ENCODE peak calls at places on chromosome 3, in five cellular contexts. Q, M, U, R and W are unnamed samples.

GRCh38 chr3:144687862-144688261 is 716.2 kb downstream of the DIPK2A start:
- DNase-seq in M (no peak), R (no peak), Q (peak; percentile 18), U (no peak), W (no peak)

GRCh38 chr3:17632401-17633100 is 109.9 kb downstream of the TBC1D5 start:
- DNase-seq in M (no peak), U (no peak), R (no peak), Q (peak; percentile 69), W (no peak)

GRCh38 chr3:196202516-196202970 is 8.7 kb downstream of the ZDHHC19 start:
- DNase-seq in R (peak; percentile 66), M (no peak), U (no peak), Q (no peak), W (no peak)

GRCh38 chr3:29280675-29281264 is at the start of gene RBMS3:
- DNase-seq in M (no peak), U (no peak), Q (peak; percentile 94), R (peak; percentile 85), W (peak; percentile 28)

GRCh38 chr3:155218470-155218869 is 75.0 kb downstream of the STRIT1 start:
- DNase-seq in M (no peak), R (no peak), U (no peak), Q (no peak), W (no peak)

GRCh38 chr3:36258381-36258780 is 121.9 kb upstream of the STAC start:
- DNase-seq in M (no peak), U (no peak), Q (no peak), R (no peak), W (no peak)

GRCh38 chr3:18111702-18112311 is 313.3 kb downstream of the SATB1 start:
- DNase-seq in U (no peak), R (no peak), Q (no peak), M (no peak), W (no peak)

GRCh38 chr3:64892664-64893309 is 205.0 kb upstream of the ADAMTS9 start:
- DNase-seq in Q (no peak), M (no peak), R (no peak), U (no peak), W (no peak)

GRCh38 chr3:50525987-50526386 is 22.6 kb upstream of the CACNA2D2 start:
- DNase-seq in Q (peak; percentile 19), R (no peak), M (peak; percentile 55), U (peak; percentile 31), W (peak; percentile 92)

GRCh38 chr3:57972421-57973111 is 35.7 kb upstream of the FLNB start:
- DNase-seq in Q (peak; percentile 73), U (no peak), R (no peak), M (no peak), W (no peak)

GRCh38 chr3:61277411-61277810 is 26.2 kb upstream of the FHIT start:
- DNase-seq in M (no peak), R (no peak), U (no peak), Q (no peak), W (no peak)

GRCh38 chr3:46564190-46565112 is 1.7 kb downstream of the LRRC2 start:
- DNase-seq in U (no peak), R (no peak), M (no peak), Q (no peak), W (no peak)

GRCh38 chr3:102176393-102176792 is 258.4 kb upstream of the ZPLD1 start:
- DNase-seq in M (no peak), U (no peak), Q (no peak), R (no peak), W (no peak)

GRCh38 chr3:127707777-127708438 is 35.2 kb downstream of the ABTB1 start:
- DNase-seq in M (no peak), U (no peak), R (no peak), Q (no peak), W (no peak)

GRCh38 chr3:127970966-127971592 is 56.0 kb downstream of the KBTBD12 start:
- DNase-seq in M (no peak), Q (peak; percentile 63), R (no peak), U (no peak), W (no peak)

GRCh38 chr3:16079519-16079918 is 95.0 kb upstream of the GALNT15 start:
- DNase-seq in Q (no peak), R (no peak), M (no peak), U (no peak), W (no peak)

GRCh38 chr3:17891139-17891850 is 148.9 kb upstream of the TBC1D5 start:
- DNase-seq in R (no peak), U (no peak), Q (no peak), M (no peak), W (no peak)

GRCh38 chr3:175002732-175003143 is 143.6 kb downstream of the NAALADL2 start:
- DNase-seq in Q (no peak), U (no peak), R (no peak), M (no peak), W (no peak)

GRCh38 chr3:64878372-64878771 is 190.6 kb upstream of the ADAMTS9 start:
- DNase-seq in Q (no peak), M (no peak), R (no peak), U (no peak), W (no peak)

GRCh38 chr3:48408823-48409281 is 21.0 kb downstream of the PLXNB1 start:
- DNase-seq in Q (no peak), R (no peak), U (no peak), M (no peak), W (peak; percentile 51)

GRCh38 chr3:33355611-33356010 is 78.4 kb downstream of the FBXL2 start:
- DNase-seq in R (no peak), M (no peak), Q (peak; percentile 36), U (no peak), W (no peak)

GRCh38 chr3:148062590-148062989 is 635.1 kb upstream of the AGTR1 start:
- DNase-seq in M (no peak), U (no peak), Q (no peak), R (no peak), W (no peak)

GRCh38 chr3:188052229-188052965 is 101.6 kb upstream of the LPP start:
- DNase-seq in R (peak; percentile 94), U (no peak), Q (no peak), M (no peak), W (no peak)

GRCh38 chr3:38455639-38456430 is 2.1 kb downstream of the ACVR2B start:
- DNase-seq in Q (no peak), U (no peak), R (peak; percentile 69), M (no peak), W (no peak)

GRCh38 chr3:9194509-9195184 is 54.8 kb downstream of the SRGAP3 start:
- DNase-seq in U (no peak), Q (peak; percentile 10), M (no peak), R (no peak), W (no peak)

GRCh38 chr3:189260556-189261493 is 89.1 kb downstream of the TPRG1 start:
- DNase-seq in M (no peak), R (peak; percentile 49), Q (no peak), U (no peak), W (no peak)

GRCh38 chr3:123302961-123303360 is 101.2 kb downstream of the SEC22A start:
- DNase-seq in Q (no peak), R (no peak), U (no peak), M (no peak), W (no peak)

GRCh38 chr3:123406598-123406997 is 42.3 kb downstream of the ADCY5 start:
- DNase-seq in Q (no peak), R (peak; percentile 59), M (no peak), U (no peak), W (no peak)

GRCh38 chr3:45690331-45691035 is 1.3 kb downstream of the SACM1L start:
- DNase-seq in R (no peak), M (no peak), U (no peak), Q (no peak), W (no peak)

GRCh38 chr3:140501770-140502364 is 176.0 kb upstream of the TRIM42 start:
- DNase-seq in M (no peak), U (no peak), Q (no peak), R (no peak), W (no peak)

GRCh38 chr3:99907959-99908544 is 90.4 kb downstream of the CMSS1 start:
- DNase-seq in Q (no peak), U (no peak), M (no peak), R (no peak), W (no peak)

GRCh38 chr3:31892500-31892899 is 88.6 kb downstream of the OSBPL10 start:
- DNase-seq in U (no peak), R (no peak), Q (no peak), M (no peak), W (no peak)

GRCh38 chr3:26989042-26989441 is 366.5 kb downstream of the LRRC3B start:
- DNase-seq in Q (no peak), U (no peak), R (no peak), M (no peak), W (no peak)

GRCh38 chr3:117526485-117527079 is 817.0 kb downstream of the TUSC7 start:
- DNase-seq in R (no peak), Q (peak; percentile 42), M (no peak), U (no peak), W (peak; percentile 8)

GRCh38 chr3:146542968-146543367 is 1.4 kb downstream of the PLSCR1 start:
- DNase-seq in U (no peak), Q (no peak), M (no peak), R (no peak), W (no peak)

GRCh38 chr3:126137490-126138130 is 42.8 kb downstream of the ALDH1L1 start:
- DNase-seq in R (no peak), Q (no peak), M (no peak), U (no peak), W (no peak)

GRCh38 chr3:188404701-188405100 is 250.7 kb downstream of the LPP start:
- DNase-seq in M (no peak), U (no peak), Q (no peak), R (no peak), W (no peak)

GRCh38 chr3:107133891-107134290 is 243.3 kb upstream of the CCDC54 start:
- DNase-seq in Q (no peak), U (no peak), M (no peak), R (no peak), W (no peak)

GRCh38 chr3:194928183-194928736 is 242.6 kb downstream of the FAM43A start:
- DNase-seq in R (no peak), M (no peak), Q (no peak), U (no peak), W (no peak)